ENCODE peak calls at places on chromosomes 3 and 15, in nine cellular contexts. J, C, F, I, V, W, D, Z and R are unnamed samples.

GRCh38 chr3:346186-346585 is 149.6 kb downstream of the CHL1 start:
- DNase-seq in J (no peak), C (no peak), F (no peak), I (no peak), V (no peak), W (no peak), D (no peak), Z (peak; percentile 78), R (no peak)

GRCh38 chr15:66498501-66499386 is 1.2 kb upstream of the SNAPC5 start:
- DNase-seq in J (no peak), C (no peak), F (no peak), I (no peak), V (no peak), W (no peak), D (no peak), Z (peak; percentile 51), R (no peak)

GRCh38 chr15:74170083-74170844 is 3.2 kb upstream of the ISLR start:
- DNase-seq in J (no peak), C (no peak), F (no peak), I (no peak), V (no peak), W (no peak), D (no peak), Z (no peak), R (no peak)

GRCh38 chr3:129622933-129623332 is 16.5 kb upstream of the PLXND1 start:
- DNase-seq in J (no peak), C (no peak), F (no peak), I (no peak), V (no peak), W (no peak), D (no peak), Z (no peak), R (no peak)

GRCh38 chr3:142366434-142366833 is 81.4 kb downstream of the XRN1 start:
- DNase-seq in J (peak; percentile 11), C (peak; percentile 34), F (no peak), I (no peak), V (peak; percentile 9), W (no peak), D (no peak), Z (no peak), R (no peak)

GRCh38 chr3:12442654-12443501 is 41.4 kb upstream of the TSEN2 start:
- DNase-seq in J (peak; percentile 30), C (no peak), F (no peak), I (no peak), V (peak; percentile 80), W (no peak), D (no peak), Z (peak; percentile 33), R (no peak)

GRCh38 chr3:141083831-141084624 is 32.9 kb downstream of the SPSB4 start:
- DNase-seq in J (peak; percentile 59), C (no peak), F (no peak), I (no peak), V (no peak), W (no peak), D (peak; percentile 94), Z (no peak), R (no peak)

GRCh38 chr3:127371338-127371737 is 83.5 kb upstream of the PRR20G start:
- DNase-seq in J (no peak), C (no peak), F (no peak), I (no peak), V (no peak), W (no peak), D (no peak), Z (no peak), R (no peak)

GRCh38 chr3:11465744-11466611 is 177.7 kb downstream of the VGLL4 start:
- DNase-seq in J (no peak), C (no peak), F (no peak), I (no peak), V (no peak), W (no peak), D (no peak), Z (peak; percentile 68), R (no peak)

GRCh38 chr3:188431553-188431952 is 277.6 kb downstream of the LPP start:
- DNase-seq in J (peak; percentile 14), C (no peak), F (no peak), I (no peak), V (peak; percentile 8), W (no peak), D (no peak), Z (peak; percentile 51), R (no peak)

GRCh38 chr15:68510558-68510957 is 68.2 kb upstream of the CORO2B start:
- DNase-seq in J (no peak), C (no peak), F (no peak), I (no peak), V (no peak), W (no peak), D (no peak), Z (no peak), R (no peak)

GRCh38 chr15:54518145-54518941 is 540.1 kb downstream of the UNC13C start:
- DNase-seq in J (no peak), C (no peak), F (no peak), I (no peak), V (no peak), W (no peak), D (no peak), Z (no peak), R (no peak)

GRCh38 chr15:51051776-51052175 is 42.9 kb downstream of the TNFAIP8L3 start:
- DNase-seq in J (no peak), C (no peak), F (no peak), I (no peak), V (no peak), W (no peak), D (no peak), Z (no peak), R (no peak)

GRCh38 chr15:99719096-99719541 is 14.1 kb downstream of the LYSMD4 start:
- DNase-seq in J (no peak), C (no peak), F (no peak), I (no peak), V (peak; percentile 60), W (no peak), D (no peak), Z (peak; percentile 87), R (no peak)

GRCh38 chr3:187101184-187102072 is 37.9 kb downstream of the RPL39L start:
- DNase-seq in J (peak; percentile 19), C (no peak), F (peak; percentile 52), I (peak; percentile 67), V (peak; percentile 58), W (peak; percentile 49), D (peak; percentile 34), Z (peak; percentile 71), R (peak; percentile 40)

GRCh38 chr15:31483053-31483923 is 156.7 kb downstream of the KLF13 start:
- DNase-seq in J (no peak), C (no peak), F (peak; percentile 29), I (peak; percentile 34), V (no peak), W (peak; percentile 28), D (no peak), Z (no peak), R (peak; percentile 70)

GRCh38 chr3:150180349-150180748 is 209.7 kb upstream of the PFN2 start:
- DNase-seq in J (peak; percentile 26), C (no peak), F (no peak), I (no peak), V (peak; percentile 34), W (no peak), D (no peak), Z (peak; percentile 86), R (no peak)

GRCh38 chr15:69719527-69719926 is 266.9 kb downstream of the RPLP1 start:
- DNase-seq in J (no peak), C (no peak), F (peak; percentile 74), I (no peak), V (no peak), W (peak; percentile 35), D (no peak), Z (no peak), R (peak; percentile 62)

GRCh38 chr15:73150831-73151230 is 98.6 kb downstream of the NEO1 start:
- DNase-seq in J (no peak), C (no peak), F (no peak), I (no peak), V (no peak), W (no peak), D (no peak), Z (no peak), R (no peak)

GRCh38 chr3:18007980-18008379 is 265.5 kb upstream of the TBC1D5 start:
- DNase-seq in J (no peak), C (no peak), F (no peak), I (no peak), V (peak; percentile 58), W (no peak), D (no peak), Z (no peak), R (no peak)

GRCh38 chr3:194985031-194985578 is 285.9 kb downstream of the XXYLT1 start:
- DNase-seq in J (no peak), C (no peak), F (no peak), I (no peak), V (no peak), W (no peak), D (peak; percentile 96), Z (peak; percentile 47), R (no peak)

GRCh38 chr3:195761031-195761430 is 40.3 kb downstream of the MUC20 start:
- DNase-seq in J (no peak), C (peak; percentile 22), F (no peak), I (no peak), V (no peak), W (no peak), D (no peak), Z (no peak), R (no peak)